ENCODE peak calls at places on chromosomes 1 and 21, in ten cellular contexts. Q is fibroblast of lung; H is left ventricle myocardium inferior; T is CD8-positive, alpha-beta memory T cell; L is cardiac muscle cell; Y is upper lobe of right lung; U is GM06990; O is sigmoid colon; Z is brain microvascular endothelial cell; V is adrenal gland. F is an unnamed sample.

GRCh38 chr1:232764458-232765231 is 40.6 kb upstream of the MAP10 start:
- DNase-seq in Q (no peak), H (no peak), T (no peak), L (no peak), Y (no peak), U (no peak), O (peak; percentile 70), Z (no peak), V (no peak), F (no peak)

GRCh38 chr1:31576201-31576669 is at the start of gene TINAGL1:
- DNase-seq in Q (no peak), H (peak; percentile 80), T (no peak), L (no peak), Y (peak; percentile 85), U (no peak), O (peak; percentile 81), Z (no peak), V (no peak), F (no peak)

GRCh38 chr1:242146640-242147039 is 147.7 kb upstream of the MAP1LC3C start:
- DNase-seq in Q (peak; percentile 11), H (no peak), T (no peak), L (no peak), Y (no peak), U (no peak), O (no peak), Z (no peak), V (no peak), F (no peak)

GRCh38 chr1:208225954-208226937 is 17.9 kb downstream of the PLXNA2 start:
- DNase-seq in Q (no peak), H (no peak), T (no peak), L (peak; percentile 57), Y (no peak), U (no peak), O (no peak), Z (no peak), V (no peak), F (no peak)

GRCh38 chr1:183029591-183030000 is 6.4 kb downstream of the LAMC1 start:
- DNase-seq in Q (peak; percentile 24), H (no peak), T (no peak), L (peak; percentile 52), Y (no peak), U (no peak), O (no peak), Z (peak; percentile 51), V (no peak), F (no peak)

GRCh38 chr1:60102691-60103090 is 29.1 kb upstream of the C1orf87 start:
- DNase-seq in Q (peak; percentile 77), H (no peak), T (no peak), L (no peak), Y (no peak), U (no peak), O (no peak), Z (no peak), V (no peak), F (peak; percentile 49)

GRCh38 chr1:59154406-59154805 is 142.5 kb upstream of the FGGY start:
- DNase-seq in Q (no peak), H (no peak), T (no peak), L (no peak), Y (no peak), U (no peak), O (no peak), Z (no peak), V (no peak), F (no peak)

GRCh38 chr1:235107368-235108184 is 21.1 kb downstream of the TOMM20 start:
- DNase-seq in Q (no peak), H (no peak), T (no peak), L (no peak), Y (no peak), U (no peak), O (no peak), Z (no peak), V (no peak), F (no peak)

GRCh38 chr1:89563957-89564604 is 39.5 kb downstream of the LRRC8B start:
- DNase-seq in Q (peak; percentile 13), H (no peak), T (no peak), L (no peak), Y (no peak), U (no peak), O (no peak), Z (no peak), V (no peak), F (no peak)

GRCh38 chr1:235504122-235504493 is at the start of gene B3GALNT2:
- DNase-seq in Q (no peak), H (no peak), T (no peak), L (no peak), Y (no peak), U (no peak), O (no peak), Z (no peak), V (no peak), F (no peak)

GRCh38 chr1:186927884-186928283 is 99.1 kb downstream of the PLA2G4A start:
- DNase-seq in Q (no peak), H (no peak), T (no peak), L (no peak), Y (no peak), U (no peak), O (no peak), Z (no peak), V (no peak), F (no peak)

GRCh38 chr21:42570362-42570761 is 56.7 kb downstream of the SLC37A1 start:
- DNase-seq in Q (no peak), H (no peak), T (no peak), L (no peak), Y (no peak), U (no peak), O (peak; percentile 50), Z (no peak), V (peak; percentile 8), F (no peak)

GRCh38 chr1:191343816-191344215 is 814.4 kb upstream of the RGS18 start:
- DNase-seq in Q (peak; percentile 81), H (no peak), T (no peak), L (peak; percentile 23), Y (no peak), U (no peak), O (no peak), Z (no peak), V (no peak), F (no peak)

GRCh38 chr1:101236546-101237228 is at the start of gene S1PR1:
- DNase-seq in Q (peak; percentile 73), H (peak; percentile 83), T (peak; percentile 63), L (peak; percentile 85), Y (peak; percentile 83), U (peak; percentile 79), O (peak; percentile 81), Z (no peak), V (peak; percentile 63), F (peak; percentile 88)

DNA sequence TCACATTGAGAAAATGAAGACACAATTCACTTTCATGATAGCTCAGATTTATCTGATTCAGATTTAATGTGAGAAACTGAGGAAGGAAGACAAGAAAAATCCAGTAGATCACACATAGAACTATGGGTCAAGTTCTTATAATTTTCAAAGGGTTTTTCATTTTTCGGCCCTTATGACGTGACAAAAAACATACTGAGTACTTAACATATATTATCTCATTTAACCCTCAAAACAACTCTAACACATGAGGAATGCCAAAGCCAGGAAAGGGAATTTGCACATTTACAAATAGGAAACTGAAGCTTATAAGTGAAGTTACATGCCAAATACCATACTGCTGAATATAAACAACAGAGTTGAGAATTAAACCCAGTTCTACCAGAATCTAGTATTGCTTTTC is 27.6 kb downstream of the SOD1 start:
- DNase-seq in Q (no peak), H (no peak), T (no peak), L (no peak), Y (no peak), U (no peak), O (no peak), Z (no peak), V (no peak), F (no peak)
- H3K36me3 ChIP-seq in Q (peaks cover 7% of the 10 kb centered on the region), H (peaks cover 92% of the 10 kb centered on the region), T (peaks cover 41% of the 10 kb centered on the region), L (peaks cover 70% of the 10 kb centered on the region), Y (peaks cover 93% of the 10 kb centered on the region), U (peaks cover 12% of the 10 kb centered on the region), O (peaks cover 53% of the 10 kb centered on the region), Z (peaks cover 57% of the 10 kb centered on the region), V (no peaks in the 10 kb centered on the region), F (peaks cover 89% of the 10 kb centered on the region)

GRCh38 chr1:180145446-180145845 is 9.2 kb upstream of the QSOX1 start:
- DNase-seq in Q (no peak), H (no peak), T (no peak), L (no peak), Y (no peak), U (no peak), O (no peak), Z (no peak), V (no peak), F (no peak)

GRCh38 chr1:180137767-180138166 is 16.9 kb upstream of the QSOX1 start:
- DNase-seq in Q (no peak), H (no peak), T (no peak), L (no peak), Y (no peak), U (no peak), O (no peak), Z (no peak), V (no peak), F (no peak)

GRCh38 chr1:180141381-180141934 is 13.2 kb upstream of the QSOX1 start:
- DNase-seq in Q (no peak), H (no peak), T (no peak), L (no peak), Y (no peak), U (no peak), O (no peak), Z (no peak), V (no peak), F (no peak)

GRCh38 chr1:180144659-180145357 is 9.9 kb upstream of the QSOX1 start:
- DNase-seq in Q (no peak), H (no peak), T (no peak), L (no peak), Y (no peak), U (no peak), O (no peak), Z (no peak), V (no peak), F (no peak)

DNA sequence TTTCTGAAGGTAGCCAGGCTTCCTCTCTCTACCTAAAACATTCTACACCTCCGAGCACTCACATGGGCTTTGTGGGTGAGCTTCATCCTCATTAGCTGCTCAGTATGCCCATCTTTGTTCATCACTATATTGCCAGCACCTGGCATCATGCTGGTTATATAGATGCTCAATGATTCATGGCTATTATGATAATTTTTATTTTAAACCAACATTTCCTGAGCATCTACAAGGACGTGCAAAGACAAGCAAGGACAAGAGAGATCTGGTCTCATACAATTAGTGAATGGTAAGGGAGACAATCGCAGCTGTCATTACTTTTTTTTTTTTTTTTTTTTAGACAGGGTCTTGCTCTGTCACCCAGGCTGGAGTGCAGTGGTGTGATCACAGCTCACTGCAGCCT is 11.3 kb upstream of the QSOX1 start:
- DNase-seq in Q (no peak), H (no peak), T (no peak), L (no peak), Y (no peak), U (no peak), O (no peak), Z (no peak), V (no peak), F (no peak)
- H3K4me3 ChIP-seq in Q (no peak overlapping the region), H (no peak overlapping the region), T (no peak overlapping the region), L (no peak overlapping the region), Y (no peak overlapping the region), U (no peak overlapping the region), O (no peak overlapping the region), Z (no peak overlapping the region), V (no peak overlapping the region), F (no peak overlapping the region)

GRCh38 chr1:40774266-40774998 is 9.2 kb upstream of the KCNQ4 start:
- DNase-seq in Q (peak; percentile 24), H (peak; percentile 58), T (peak; percentile 56), L (peak; percentile 41), Y (no peak), U (no peak), O (peak; percentile 76), Z (no peak), V (peak; percentile 64), F (peak; percentile 73)
- H3K36me3 ChIP-seq in Q (peaks cover 2% of the 10 kb centered on the region), H (peaks cover 59% of the 10 kb centered on the region), T (peaks cover 7% of the 10 kb centered on the region), L (peaks cover 17% of the 10 kb centered on the region), Y (peaks cover 34% of the 10 kb centered on the region), U (peaks cover 20% of the 10 kb centered on the region), O (peaks cover 18% of the 10 kb centered on the region), Z (peaks cover 8% of the 10 kb centered on the region), V (no peaks in the 10 kb centered on the region), F (peaks cover 8% of the 10 kb centered on the region)

GRCh38 chr1:3573499-3573898 is 37.8 kb downstream of the MEGF6 start:
- DNase-seq in Q (no peak), H (no peak), T (no peak), L (no peak), Y (no peak), U (no peak), O (peak; percentile 77), Z (no peak), V (no peak), F (no peak)
- H3K4me3 ChIP-seq in Q (no peak overlapping the region), H (no peak overlapping the region), T (no peak overlapping the region), L (no peak overlapping the region), Y (no peak overlapping the region), U (no peak overlapping the region), O (no peak overlapping the region), Z (no peak overlapping the region), V (no peak overlapping the region), F (no peak overlapping the region)

F was measured in SJCRH30.